ENCODE peak calls at places on chromosomes 7 and 10, in four cellular contexts. S, G, V and L are unnamed samples.

GRCh38 chr10:70977621-70978020 is 89.3 kb upstream of the PCBD1 start:
- DNase-seq in S (no peak), G (no peak), V (no peak), L (no peak)

GRCh38 chr10:133336131-133337078 is at the start of gene CALY:
- DNase-seq in S (no peak), G (no peak), V (peak; percentile 94), L (no peak)

GRCh38 chr7:123643495-123644428 is 11.9 kb upstream of the LMOD2 start:
- DNase-seq in S (peak; percentile 25), G (peak; percentile 25), V (no peak), L (peak; percentile 83)

GRCh38 chr7:148650232-148650858 is 48.4 kb upstream of the CUL1 start:
- DNase-seq in S (peak; percentile 43), G (no peak), V (no peak), L (no peak)

GRCh38 chr10:123852411-123852951 is 39.1 kb downstream of the CPXM2 start:
- DNase-seq in S (no peak), G (no peak), V (no peak), L (no peak)

GRCh38 chr7:29196971-29197370 is 2.4 kb downstream of the CHN2 start:
- DNase-seq in S (no peak), G (no peak), V (no peak), L (no peak)

GRCh38 chr7:128422856-128423255 is 13.1 kb upstream of the IMPDH1 start:
- DNase-seq in S (no peak), G (no peak), V (no peak), L (no peak)

GRCh38 chr10:70296406-70296899 is 12.6 kb upstream of the NPFFR1 start:
- DNase-seq in S (peak; percentile 67), G (peak; percentile 24), V (no peak), L (no peak)

GRCh38 chr7:112255388-112255720 is 48.9 kb downstream of the ZNF277 start:
- DNase-seq in S (no peak), G (no peak), V (no peak), L (no peak)

GRCh38 chr10:129516846-129517679 is 50.0 kb downstream of the MGMT start:
- DNase-seq in S (no peak), G (no peak), V (no peak), L (no peak)

GRCh38 chr7:158555034-158555520 is 32.5 kb downstream of the PTPRN2 start:
- DNase-seq in S (no peak), G (no peak), V (no peak), L (no peak)

GRCh38 chr7:80896856-80897598 is 21.8 kb downstream of the SEMA3C start:
- DNase-seq in S (no peak), G (no peak), V (no peak), L (no peak)

GRCh38 chr10:5563237-5563961 is 38.6 kb downstream of the CALML3 start:
- DNase-seq in S (no peak), G (no peak), V (no peak), L (no peak)

GRCh38 chr10:21528452-21529235 is 3.2 kb upstream of the SKIDA1 start:
- DNase-seq in S (no peak), G (no peak), V (no peak), L (no peak)

GRCh38 chr10:88409236-88409635 is 173.9 kb downstream of the RNLS start:
- DNase-seq in S (no peak), G (peak; percentile 12), V (no peak), L (no peak)

GRCh38 chr7:47654672-47655340 is 72.9 kb upstream of the TNS3 start:
- DNase-seq in S (no peak), G (no peak), V (no peak), L (no peak)

GRCh38 chr7:50921114-50921513 is 138.4 kb upstream of the GRB10 start:
- DNase-seq in S (no peak), G (no peak), V (no peak), L (peak; percentile 39)

GRCh38 chr10:68135362-68135761 is 26.1 kb downstream of the MYPN start:
- DNase-seq in S (peak; percentile 33), G (no peak), V (no peak), L (no peak)

GRCh38 chr7:44965937-44966730 is 12.7 kb downstream of the MYO1G start:
- DNase-seq in S (no peak), G (no peak), V (no peak), L (no peak)

GRCh38 chr7:32891046-32891799 is at the start of gene KBTBD2:
- DNase-seq in S (peak; percentile 56), G (peak; percentile 75), V (peak; percentile 77), L (peak; percentile 93)

GRCh38 chr7:138546064-138546619 is 86.1 kb downstream of the TRIM24 start:
- DNase-seq in S (no peak), G (no peak), V (no peak), L (no peak)

GRCh38 chr7:157620616-157621015 is 283.8 kb downstream of the DNAJB6 start:
- DNase-seq in S (no peak), G (no peak), V (no peak), L (no peak)

GRCh38 chr10:43166879-43167490 is 28.7 kb downstream of the CSGALNACT2 start:
- DNase-seq in S (no peak), G (no peak), V (no peak), L (peak; percentile 15)

GRCh38 chr10:92074126-92074887 is 150.7 kb downstream of the BTAF1 start:
- DNase-seq in S (no peak), G (peak; percentile 9), V (no peak), L (no peak)

GRCh38 chr7:97004237-97004930 is 969 bp upstream of the DLX6 start:
- DNase-seq in S (no peak), G (no peak), V (no peak), L (no peak)

GRCh38 chr7:81478664-81479063 is 291.2 kb downstream of the HGF start:
- DNase-seq in S (no peak), G (no peak), V (no peak), L (peak; percentile 43)

GRCh38 chr10:72890086-72890485 is 3.5 kb upstream of the OIT3 start:
- DNase-seq in S (no peak), G (no peak), V (no peak), L (no peak)

GRCh38 chr7:25519962-25520562 is 291.8 kb upstream of the NPVF start:
- DNase-seq in S (no peak), G (no peak), V (no peak), L (no peak)

GRCh38 chr7:137772221-137772620 is 74.6 kb downstream of the DGKI start:
- DNase-seq in S (no peak), G (no peak), V (no peak), L (no peak)

GRCh38 chr7:129788993-129789392 is 163.8 kb downstream of the UBE2H start:
- DNase-seq in S (no peak), G (no peak), V (no peak), L (no peak)

GRCh38 chr10:101558206-101558605 is 29.9 kb downstream of the POLL start:
- DNase-seq in S (no peak), G (peak; percentile 59), V (no peak), L (no peak)

GRCh38 chr10:118107541-118107940 is 60.8 kb upstream of the RAB11FIP2 start:
- DNase-seq in S (no peak), G (no peak), V (no peak), L (no peak)

GRCh38 chr7:93551063-93551895 is 23.2 kb downstream of the CALCR start:
- DNase-seq in S (no peak), G (peak; percentile 28), V (no peak), L (peak; percentile 30)

GRCh38 chr10:44576715-44577191 is 191.9 kb upstream of the CXCL12 start:
- DNase-seq in S (no peak), G (no peak), V (peak; percentile 61), L (no peak)

GRCh38 chr10:19819419-19820033 is 3.3 kb downstream of the PLXDC2 start:
- DNase-seq in S (no peak), G (peak; percentile 72), V (no peak), L (no peak)

GRCh38 chr7:99041526-99041925 is 102.4 kb downstream of the SMURF1 start:
- DNase-seq in S (no peak), G (no peak), V (no peak), L (no peak)

GRCh38 chr10:6409982-6410694 is 169.9 kb downstream of the PRKCQ start:
- DNase-seq in S (no peak), G (peak; percentile 21), V (peak; percentile 77), L (no peak)

GRCh38 chr10:98745645-98746044 is 298.9 kb upstream of the HPS1 start:
- DNase-seq in S (no peak), G (no peak), V (no peak), L (no peak)